ENCODE peak calls at places on chromosomes 12 and 14, in four cellular contexts. O is neuronal stem cell, T is H1, L is H9. I is an unnamed sample.

GRCh38 chr12:57455374-57456144 is 452 bp downstream of the INHBE start:
- DNase-seq in O (no peak), T (no peak), L (no peak), I (no peak)

GRCh38 chr12:40735551-40736230 is 43.5 kb downstream of the CNTN1 start:
- DNase-seq in O (no peak), T (no peak), L (no peak), I (no peak)

GRCh38 chr12:126196263-126196662 is 1131.0 kb downstream of the AACS start:
- DNase-seq in O (no peak), T (no peak), L (no peak), I (no peak)

GRCh38 chr12:93979189-93979588 is 169.2 kb upstream of the PLXNC1 start:
- DNase-seq in O (no peak), T (no peak), L (no peak), I (peak)

GRCh38 chr12:99121476-99121965 is 476.4 kb downstream of the APAF1 start:
- DNase-seq in O (no peak), T (no peak), L (no peak), I (no peak)

GRCh38 chr12:10247659-10248058 is 35.0 kb downstream of the GABARAPL1 start:
- DNase-seq in O (no peak), T (no peak), L (no peak), I (no peak)

GRCh38 chr14:38404100-38404541 is 148.2 kb upstream of the CLEC14A start:
- DNase-seq in O (no peak), T (no peak), L (no peak), I (no peak)

GRCh38 chr14:68918612-68919011 is 60.5 kb downstream of the ACTN1 start:
- DNase-seq in O (no peak), T (no peak), L (no peak), I (no peak)

GRCh38 chr14:70188608-70189540 is at the start of gene SLC8A3:
- DNase-seq in O (peak), T (peak), L (peak), I (peak)

GRCh38 chr14:51539571-51540037 is 112.1 kb upstream of the FRMD6 start:
- DNase-seq in O (no peak), T (no peak), L (no peak), I (peak)

DNA sequence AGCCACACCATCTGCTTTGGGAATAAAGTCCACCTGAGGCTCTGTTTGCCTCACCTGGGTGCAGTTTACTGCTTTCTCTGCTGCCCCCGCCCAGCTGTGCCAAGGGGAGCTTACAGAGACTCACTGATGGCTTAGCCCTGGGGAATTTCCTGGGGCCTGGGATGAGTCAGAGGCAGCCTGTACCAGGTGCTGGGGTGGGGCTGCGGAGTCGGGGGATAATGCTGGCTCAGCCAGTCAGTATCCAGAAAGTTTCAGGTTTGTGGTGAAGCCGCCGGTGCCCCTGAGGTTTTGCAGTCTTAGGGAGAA is 22.3 kb downstream of the PLEKHG3 start:
- DNase-seq in O (no peak), T (no peak), L (peak), I (peak)
- H3K9ac ChIP-seq in O (no peak), T (no peak), L (no peak), I (no peak)

DNA sequence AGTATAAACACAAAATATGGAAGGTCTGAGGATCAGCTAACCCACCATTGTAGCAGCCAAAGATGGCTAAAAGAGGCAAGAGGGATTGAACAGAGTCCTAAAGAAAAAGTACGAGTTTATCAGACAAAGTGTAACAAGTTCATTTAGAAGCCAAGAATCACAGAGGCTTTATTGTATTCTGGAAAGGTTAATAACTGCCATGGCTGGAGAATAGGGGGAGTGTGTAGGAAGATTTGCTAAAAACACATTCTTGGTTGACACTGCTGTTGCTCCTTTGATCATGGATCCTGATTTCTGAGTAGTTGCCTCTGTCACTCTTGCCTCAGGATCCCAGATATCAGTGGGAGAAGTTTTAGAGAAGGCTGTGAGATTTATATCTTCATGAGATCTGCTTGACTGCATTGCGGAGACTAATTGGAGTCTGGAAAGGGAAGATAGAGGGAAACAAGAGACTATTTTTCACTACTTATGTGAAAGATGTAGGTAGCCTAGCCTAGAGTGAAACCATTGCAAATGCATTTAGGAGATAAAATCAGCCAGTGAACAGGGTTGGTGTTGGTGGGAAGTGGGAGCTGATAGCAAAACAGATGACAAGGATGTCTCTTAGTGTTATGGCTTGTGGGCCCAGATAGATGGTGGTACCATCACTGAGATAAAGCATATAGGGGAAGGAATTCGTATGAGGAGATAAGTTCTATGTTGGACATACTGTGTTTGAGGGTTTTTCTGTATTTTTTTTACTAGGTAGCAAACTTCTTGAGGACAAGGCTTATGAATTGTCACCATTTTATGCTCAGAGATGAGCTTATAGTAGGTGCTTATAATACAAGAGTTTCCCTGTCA is 402.9 kb upstream of the PDE3A start:
- DNase-seq in O (no peak), T (no peak), L (no peak), I (peak)
- H2BK12ac ChIP-seq in O (no peak), T (no peak), L (no peak), I (no peak)

GRCh38 chr14:94509356-94509755 is at the start of gene SERPINA12:
- DNase-seq in O (no peak), T (no peak), L (no peak), I (no peak)
- H3K9ac ChIP-seq in O (no peak), T (no peak), L (no peak), I (no peak)

GRCh38 chr14:100692859-100693558 is 33.7 kb upstream of the DLK1 start:
- DNase-seq in O (no peak), T (no peak), L (no peak), I (peak)
- H2BK12ac ChIP-seq in O (peak), T (peak), L (no peak), I (peak)

GRCh38 chr14:91660790-91661189 is 71.1 kb downstream of the CATSPERB start:
- DNase-seq in O (no peak), T (no peak), L (no peak), I (no peak)
- H3K9ac ChIP-seq in O (no peak), T (no peak), L (no peak), I (no peak)

GRCh38 chr12:12072064-12072760 is 1.5 kb downstream of the BCL2L14 start:
- DNase-seq in O (no peak), T (no peak), L (no peak), I (no peak)
- H2BK12ac ChIP-seq in O (no peak), T (peak), L (no peak), I (no peak)

DNA sequence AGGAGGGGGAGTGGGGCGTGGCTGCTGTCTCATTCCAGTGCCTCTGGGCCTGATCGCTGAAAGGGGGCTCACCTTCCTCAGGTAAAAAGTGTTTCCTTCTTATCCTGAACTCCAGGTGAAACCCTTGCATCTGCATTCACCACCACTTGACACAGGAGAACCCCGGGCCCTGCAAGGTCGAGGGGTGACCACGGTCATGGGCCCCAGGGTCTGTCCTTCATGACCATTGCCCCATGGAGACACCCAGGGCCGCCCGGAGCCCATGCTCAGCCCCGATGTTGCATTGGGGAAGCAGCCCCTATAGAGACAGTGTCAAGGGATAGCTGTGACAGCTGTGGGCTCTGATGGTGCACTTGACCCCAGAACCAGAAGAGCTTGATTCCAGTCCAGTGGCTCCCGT is 34.4 kb upstream of the DYNC1H1 start:
- DNase-seq in O (no peak), T (no peak), L (no peak), I (peak)
- H3K9ac ChIP-seq in O (no peak), T (no peak), L (no peak), I (no peak)

GRCh38 chr12:120468271-120468845 is 1.2 kb downstream of the SRSF9 start:
- DNase-seq in O (peak), T (peak), L (peak), I (peak)

GRCh38 chr12:120470150-120470817 is 736 bp upstream of the SRSF9 start:
- DNase-seq in O (peak), T (no peak), L (no peak), I (peak)

GRCh38 chr12:120468846-120469449 is 600 bp downstream of the SRSF9 start:
- DNase-seq in O (peak), T (no peak), L (no peak), I (no peak)

GRCh38 chr12:120467439-120467838 is 2.1 kb downstream of the SRSF9 start:
- DNase-seq in O (no peak), T (no peak), L (no peak), I (no peak)

DNA sequence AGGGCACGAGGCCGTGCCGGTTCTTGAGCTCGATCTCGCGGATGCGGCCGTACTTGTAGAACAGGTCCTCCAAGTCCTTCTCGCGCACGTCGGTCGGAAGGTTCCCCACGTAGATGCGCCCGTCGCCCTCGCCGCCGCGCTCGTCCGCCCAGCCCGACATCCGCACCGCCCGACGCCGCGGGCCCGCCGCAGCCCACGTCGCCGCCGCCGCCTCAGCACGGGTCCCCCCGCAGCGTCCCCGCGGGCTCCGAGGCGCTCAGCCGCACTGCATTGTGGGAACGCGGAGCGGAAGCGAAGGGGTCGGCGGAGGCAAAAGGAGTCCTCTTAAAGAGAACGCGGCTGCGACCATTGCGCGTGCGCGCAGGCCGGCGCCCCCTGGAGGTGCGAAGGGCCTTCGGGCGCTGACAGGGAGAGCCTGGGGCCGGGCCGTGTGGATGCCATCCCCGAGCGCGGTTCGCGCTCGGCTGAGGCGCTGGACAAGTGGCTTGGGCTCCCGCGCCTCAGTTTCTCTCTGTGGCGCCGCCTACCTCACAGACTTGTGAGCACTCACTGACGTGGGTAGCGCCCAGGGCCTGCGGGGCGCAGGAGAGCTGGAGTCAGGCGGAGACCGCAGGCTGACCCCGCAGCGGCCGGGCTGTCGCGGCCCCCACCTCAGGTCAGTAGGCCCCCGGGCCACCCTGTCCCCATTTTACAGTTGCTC is at the start of gene SRSF9:
- DNase-seq in O (peak), T (peak), L (peak), I (peak)
- H2BK12ac ChIP-seq in O (peak), T (peak), L (no peak), I (no peak)

DNA sequence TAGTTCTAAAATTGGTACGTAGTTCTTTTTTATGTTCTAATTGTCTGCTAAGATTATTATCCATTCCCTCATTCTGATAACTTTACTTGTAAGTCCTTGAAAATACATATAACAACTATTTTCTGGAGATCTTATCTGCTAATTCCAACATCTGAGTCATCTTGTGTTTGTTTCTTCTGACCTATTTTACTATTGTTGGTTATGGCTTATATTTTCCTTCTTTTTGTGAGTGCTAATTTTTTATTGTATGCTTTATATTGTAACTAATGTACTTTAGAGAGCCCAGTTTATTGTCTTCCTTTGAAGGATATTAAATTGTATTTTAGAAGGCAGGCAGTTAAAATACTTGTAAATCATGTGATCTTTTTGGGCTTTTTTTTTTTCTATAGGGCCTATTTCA is 149.3 kb upstream of the LRFN5 start:
- DNase-seq in O (no peak), T (no peak), L (no peak), I (peak)
- H3K9ac ChIP-seq in O (no peak), T (no peak), L (no peak), I (no peak)

GRCh38 chr14:53921027-53921426 is 35.6 kb downstream of the BMP4 start:
- DNase-seq in O (no peak), T (no peak), L (no peak), I (peak)

GRCh38 chr14:53924754-53925153 is 31.9 kb downstream of the BMP4 start:
- DNase-seq in O (no peak), T (no peak), L (no peak), I (peak)

GRCh38 chr14:53927171-53927570 is 29.5 kb downstream of the BMP4 start:
- DNase-seq in O (no peak), T (no peak), L (no peak), I (peak)

GRCh38 chr14:53929871-53930685 is 26.5 kb downstream of the BMP4 start:
- DNase-seq in O (no peak), T (peak), L (peak), I (peak)

DNA sequence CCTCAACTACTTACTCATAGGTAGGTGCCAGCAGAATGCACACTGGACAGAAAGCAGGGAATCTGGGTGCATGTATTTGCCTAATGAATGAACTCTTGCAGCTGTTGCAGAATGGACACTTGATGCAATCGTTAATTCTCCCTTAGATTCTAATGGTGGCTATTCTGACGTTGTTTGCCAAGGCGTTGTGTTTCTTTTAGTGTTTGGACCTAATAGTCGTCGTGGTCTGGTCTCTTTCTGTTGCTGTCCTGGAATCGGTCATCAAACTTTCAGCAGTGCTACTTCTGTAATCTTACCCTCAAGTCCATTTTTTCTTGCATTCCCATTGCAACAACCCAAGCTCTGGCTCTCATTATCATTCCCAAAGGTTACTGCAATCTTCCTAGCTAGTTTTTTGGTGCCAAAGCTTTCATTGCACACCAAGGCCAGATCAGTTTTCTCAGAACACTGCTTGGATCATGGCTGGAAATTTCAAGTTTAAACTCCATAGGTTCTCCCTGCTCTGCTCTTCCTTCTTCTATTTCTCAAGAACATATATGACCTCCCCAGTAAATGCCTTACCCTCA is 31.3 kb downstream of the BMP4 start:
- DNase-seq in O (no peak), T (no peak), L (no peak), I (peak)
- H2BK12ac ChIP-seq in O (no peak), T (peak), L (no peak), I (peak)

I was measured in trophoblast cell.